ENCODE peak calls at places on chromosomes 5 and 9, in nine cellular contexts. One of them, this sample, is unnamed.

GRCh38 chr9:20562051-20562450 is 60.2 kb downstream of the MLLT3 start:
- DNase-seq in activated CD4-positive, alpha-beta T cell treated with anti-CD3 and anti-CD28 coated beads, Interleukin-2, amount 10 ng/mL, durations not matched to agents 24 days and 14 days: peak
- DNase-seq in GM13976: no peak
- DNase-seq in GDM1: no peak
- DNase-seq in LoVo: no peak
- DNase-seq in choroid plexus epithelial cell: no peak
- DNase-seq in substantia nigra: no peak
- DNase-seq in fibroblast of the aortic adventitia: no peak
- DNase-seq in C1 segment of cervical spinal cord: no peak
- DNase-seq in this sample: no peak

GRCh38 chr9:14511452-14511851 is 181.8 kb downstream of the ZDHHC21 start:
- DNase-seq in activated CD4-positive, alpha-beta T cell treated with anti-CD3 and anti-CD28 coated beads, Interleukin-2, amount 10 ng/mL, durations not matched to agents 24 days and 14 days: no peak
- DNase-seq in GM13976: peak
- DNase-seq in GDM1: no peak
- DNase-seq in LoVo: no peak
- DNase-seq in choroid plexus epithelial cell: peak
- DNase-seq in substantia nigra: no peak
- DNase-seq in fibroblast of the aortic adventitia: peak
- DNase-seq in C1 segment of cervical spinal cord: no peak
- DNase-seq in this sample: no peak

GRCh38 chr5:157265714-157266285 is at the start of gene CYFIP2:
- DNase-seq in activated CD4-positive, alpha-beta T cell treated with anti-CD3 and anti-CD28 coated beads, Interleukin-2, amount 10 ng/mL, durations not matched to agents 24 days and 14 days: peak
- DNase-seq in GM13976: peak
- DNase-seq in GDM1: peak
- DNase-seq in LoVo: peak
- DNase-seq in choroid plexus epithelial cell: no peak
- DNase-seq in substantia nigra: peak
- DNase-seq in fibroblast of the aortic adventitia: no peak
- DNase-seq in C1 segment of cervical spinal cord: peak
- DNase-seq in this sample: no peak

GRCh38 chr9:72844440-72844768 is 108.4 kb downstream of the ALDH1A1 start:
- DNase-seq in activated CD4-positive, alpha-beta T cell treated with anti-CD3 and anti-CD28 coated beads, Interleukin-2, amount 10 ng/mL, durations not matched to agents 24 days and 14 days: no peak
- DNase-seq in GM13976: no peak
- DNase-seq in GDM1: no peak
- DNase-seq in LoVo: no peak
- DNase-seq in choroid plexus epithelial cell: no peak
- DNase-seq in substantia nigra: no peak
- DNase-seq in fibroblast of the aortic adventitia: no peak
- DNase-seq in C1 segment of cervical spinal cord: no peak
- DNase-seq in this sample: no peak

GRCh38 chr9:90921104-90921503 is 119.5 kb downstream of the SYK start:
- DNase-seq in activated CD4-positive, alpha-beta T cell treated with anti-CD3 and anti-CD28 coated beads, Interleukin-2, amount 10 ng/mL, durations not matched to agents 24 days and 14 days: no peak
- DNase-seq in GM13976: no peak
- DNase-seq in GDM1: no peak
- DNase-seq in LoVo: peak
- DNase-seq in choroid plexus epithelial cell: no peak
- DNase-seq in substantia nigra: peak
- DNase-seq in fibroblast of the aortic adventitia: no peak
- DNase-seq in C1 segment of cervical spinal cord: peak
- DNase-seq in this sample: no peak

GRCh38 chr5:56323505-56323904 is 90.4 kb upstream of the ANKRD55 start:
- DNase-seq in activated CD4-positive, alpha-beta T cell treated with anti-CD3 and anti-CD28 coated beads, Interleukin-2, amount 10 ng/mL, durations not matched to agents 24 days and 14 days: no peak
- DNase-seq in GM13976: no peak
- DNase-seq in GDM1: no peak
- DNase-seq in LoVo: no peak
- DNase-seq in choroid plexus epithelial cell: peak
- DNase-seq in substantia nigra: no peak
- DNase-seq in fibroblast of the aortic adventitia: no peak
- DNase-seq in C1 segment of cervical spinal cord: no peak
- DNase-seq in this sample: no peak

GRCh38 chr9:70156729-70157128 is 102.0 kb upstream of the SMC5 start:
- DNase-seq in activated CD4-positive, alpha-beta T cell treated with anti-CD3 and anti-CD28 coated beads, Interleukin-2, amount 10 ng/mL, durations not matched to agents 24 days and 14 days: no peak
- DNase-seq in GM13976: no peak
- DNase-seq in GDM1: no peak
- DNase-seq in LoVo: no peak
- DNase-seq in choroid plexus epithelial cell: no peak
- DNase-seq in substantia nigra: no peak
- DNase-seq in fibroblast of the aortic adventitia: peak
- DNase-seq in C1 segment of cervical spinal cord: no peak
- DNase-seq in this sample: no peak

GRCh38 chr9:5783982-5784381 is 48.9 kb downstream of the ERMP1 start:
- DNase-seq in activated CD4-positive, alpha-beta T cell treated with anti-CD3 and anti-CD28 coated beads, Interleukin-2, amount 10 ng/mL, durations not matched to agents 24 days and 14 days: no peak
- DNase-seq in GM13976: no peak
- DNase-seq in GDM1: no peak
- DNase-seq in LoVo: no peak
- DNase-seq in choroid plexus epithelial cell: peak
- DNase-seq in substantia nigra: no peak
- DNase-seq in fibroblast of the aortic adventitia: no peak
- DNase-seq in C1 segment of cervical spinal cord: no peak
- DNase-seq in this sample: no peak

GRCh38 chr5:34692781-34693180 is 36.7 kb downstream of the RAI14 start:
- DNase-seq in activated CD4-positive, alpha-beta T cell treated with anti-CD3 and anti-CD28 coated beads, Interleukin-2, amount 10 ng/mL, durations not matched to agents 24 days and 14 days: no peak
- DNase-seq in GM13976: no peak
- DNase-seq in GDM1: no peak
- DNase-seq in LoVo: no peak
- DNase-seq in choroid plexus epithelial cell: no peak
- DNase-seq in substantia nigra: no peak
- DNase-seq in fibroblast of the aortic adventitia: no peak
- DNase-seq in C1 segment of cervical spinal cord: no peak
- DNase-seq in this sample: no peak

GRCh38 chr9:127567898-127568617 is 44.0 kb upstream of the STXBP1 start:
- DNase-seq in activated CD4-positive, alpha-beta T cell treated with anti-CD3 and anti-CD28 coated beads, Interleukin-2, amount 10 ng/mL, durations not matched to agents 24 days and 14 days: peak
- DNase-seq in GM13976: no peak
- DNase-seq in GDM1: no peak
- DNase-seq in LoVo: no peak
- DNase-seq in choroid plexus epithelial cell: no peak
- DNase-seq in substantia nigra: no peak
- DNase-seq in fibroblast of the aortic adventitia: no peak
- DNase-seq in C1 segment of cervical spinal cord: no peak
- DNase-seq in this sample: no peak

GRCh38 chr5:126139773-126140172 is 283.4 kb upstream of the GRAMD2B start:
- DNase-seq in activated CD4-positive, alpha-beta T cell treated with anti-CD3 and anti-CD28 coated beads, Interleukin-2, amount 10 ng/mL, durations not matched to agents 24 days and 14 days: no peak
- DNase-seq in GM13976: no peak
- DNase-seq in GDM1: no peak
- DNase-seq in LoVo: no peak
- DNase-seq in choroid plexus epithelial cell: peak
- DNase-seq in substantia nigra: no peak
- DNase-seq in fibroblast of the aortic adventitia: no peak
- DNase-seq in C1 segment of cervical spinal cord: no peak
- DNase-seq in this sample: no peak

GRCh38 chr9:120873512-120873911 is 3.5 kb downstream of the PHF19 start:
- DNase-seq in activated CD4-positive, alpha-beta T cell treated with anti-CD3 and anti-CD28 coated beads, Interleukin-2, amount 10 ng/mL, durations not matched to agents 24 days and 14 days: no peak
- DNase-seq in GM13976: no peak
- DNase-seq in GDM1: no peak
- DNase-seq in LoVo: peak
- DNase-seq in choroid plexus epithelial cell: no peak
- DNase-seq in substantia nigra: no peak
- DNase-seq in fibroblast of the aortic adventitia: no peak
- DNase-seq in C1 segment of cervical spinal cord: no peak
- DNase-seq in this sample: no peak

GRCh38 chr9:101727621-101728524 is 10.6 kb downstream of the GRIN3A start:
- DNase-seq in activated CD4-positive, alpha-beta T cell treated with anti-CD3 and anti-CD28 coated beads, Interleukin-2, amount 10 ng/mL, durations not matched to agents 24 days and 14 days: peak
- DNase-seq in GM13976: peak
- DNase-seq in GDM1: no peak
- DNase-seq in LoVo: peak
- DNase-seq in choroid plexus epithelial cell: peak
- DNase-seq in substantia nigra: no peak
- DNase-seq in fibroblast of the aortic adventitia: peak
- DNase-seq in C1 segment of cervical spinal cord: no peak
- DNase-seq in this sample: no peak

GRCh38 chr9:17614929-17615328 is 36.1 kb downstream of the SH3GL2 start:
- DNase-seq in activated CD4-positive, alpha-beta T cell treated with anti-CD3 and anti-CD28 coated beads, Interleukin-2, amount 10 ng/mL, durations not matched to agents 24 days and 14 days: no peak
- DNase-seq in GM13976: no peak
- DNase-seq in GDM1: no peak
- DNase-seq in LoVo: peak
- DNase-seq in choroid plexus epithelial cell: no peak
- DNase-seq in substantia nigra: no peak
- DNase-seq in fibroblast of the aortic adventitia: no peak
- DNase-seq in C1 segment of cervical spinal cord: no peak
- DNase-seq in this sample: no peak

GRCh38 chr5:150130493-150130922 is 25.1 kb downstream of the PDGFRB start:
- DNase-seq in activated CD4-positive, alpha-beta T cell treated with anti-CD3 and anti-CD28 coated beads, Interleukin-2, amount 10 ng/mL, durations not matched to agents 24 days and 14 days: no peak
- DNase-seq in GM13976: no peak
- DNase-seq in GDM1: no peak
- DNase-seq in LoVo: no peak
- DNase-seq in choroid plexus epithelial cell: no peak
- DNase-seq in substantia nigra: no peak
- DNase-seq in fibroblast of the aortic adventitia: no peak
- DNase-seq in C1 segment of cervical spinal cord: no peak
- DNase-seq in this sample: no peak

GRCh38 chr5:149094996-149095395 is 32.1 kb upstream of the SH3TC2 start:
- DNase-seq in activated CD4-positive, alpha-beta T cell treated with anti-CD3 and anti-CD28 coated beads, Interleukin-2, amount 10 ng/mL, durations not matched to agents 24 days and 14 days: no peak
- DNase-seq in GM13976: no peak
- DNase-seq in GDM1: no peak
- DNase-seq in LoVo: no peak
- DNase-seq in choroid plexus epithelial cell: no peak
- DNase-seq in substantia nigra: no peak
- DNase-seq in fibroblast of the aortic adventitia: no peak
- DNase-seq in C1 segment of cervical spinal cord: no peak
- DNase-seq in this sample: no peak

GRCh38 chr9:106333487-106333886 is 529.5 kb upstream of the ZNF462 start:
- DNase-seq in activated CD4-positive, alpha-beta T cell treated with anti-CD3 and anti-CD28 coated beads, Interleukin-2, amount 10 ng/mL, durations not matched to agents 24 days and 14 days: no peak
- DNase-seq in GM13976: no peak
- DNase-seq in GDM1: no peak
- DNase-seq in LoVo: peak
- DNase-seq in choroid plexus epithelial cell: no peak
- DNase-seq in substantia nigra: no peak
- DNase-seq in fibroblast of the aortic adventitia: no peak
- DNase-seq in C1 segment of cervical spinal cord: no peak
- DNase-seq in this sample: no peak

GRCh38 chr9:7967851-7968250 is 168.3 kb upstream of the DMAC1 start:
- DNase-seq in activated CD4-positive, alpha-beta T cell treated with anti-CD3 and anti-CD28 coated beads, Interleukin-2, amount 10 ng/mL, durations not matched to agents 24 days and 14 days: peak
- DNase-seq in GM13976: no peak
- DNase-seq in GDM1: no peak
- DNase-seq in LoVo: no peak
- DNase-seq in choroid plexus epithelial cell: no peak
- DNase-seq in substantia nigra: no peak
- DNase-seq in fibroblast of the aortic adventitia: no peak
- DNase-seq in C1 segment of cervical spinal cord: no peak
- DNase-seq in this sample: no peak

GRCh38 chr9:18707078-18707477 is 233.1 kb downstream of the ADAMTSL1 start:
- DNase-seq in activated CD4-positive, alpha-beta T cell treated with anti-CD3 and anti-CD28 coated beads, Interleukin-2, amount 10 ng/mL, durations not matched to agents 24 days and 14 days: no peak
- DNase-seq in GM13976: no peak
- DNase-seq in GDM1: no peak
- DNase-seq in LoVo: no peak
- DNase-seq in choroid plexus epithelial cell: peak
- DNase-seq in substantia nigra: no peak
- DNase-seq in fibroblast of the aortic adventitia: peak
- DNase-seq in C1 segment of cervical spinal cord: no peak
- DNase-seq in this sample: no peak

GRCh38 chr5:7576023-7576715 is 180.2 kb downstream of the ADCY2 start:
- DNase-seq in activated CD4-positive, alpha-beta T cell treated with anti-CD3 and anti-CD28 coated beads, Interleukin-2, amount 10 ng/mL, durations not matched to agents 24 days and 14 days: no peak
- DNase-seq in GM13976: no peak
- DNase-seq in GDM1: no peak
- DNase-seq in LoVo: no peak
- DNase-seq in choroid plexus epithelial cell: no peak
- DNase-seq in substantia nigra: no peak
- DNase-seq in fibroblast of the aortic adventitia: no peak
- DNase-seq in C1 segment of cervical spinal cord: peak
- DNase-seq in this sample: no peak

GRCh38 chr5:102755691-102756371 is 726 bp downstream of the PAM start:
- DNase-seq in activated CD4-positive, alpha-beta T cell treated with anti-CD3 and anti-CD28 coated beads, Interleukin-2, amount 10 ng/mL, durations not matched to agents 24 days and 14 days: peak
- DNase-seq in GM13976: peak
- DNase-seq in GDM1: no peak
- DNase-seq in LoVo: peak
- DNase-seq in choroid plexus epithelial cell: peak
- DNase-seq in substantia nigra: no peak
- DNase-seq in fibroblast of the aortic adventitia: peak
- DNase-seq in C1 segment of cervical spinal cord: no peak
- DNase-seq in this sample: peak

GRCh38 chr9:37908698-37909186 is 4.8 kb upstream of the SLC25A51 start:
- DNase-seq in activated CD4-positive, alpha-beta T cell treated with anti-CD3 and anti-CD28 coated beads, Interleukin-2, amount 10 ng/mL, durations not matched to agents 24 days and 14 days: no peak
- DNase-seq in GM13976: no peak
- DNase-seq in GDM1: no peak
- DNase-seq in LoVo: no peak
- DNase-seq in choroid plexus epithelial cell: peak
- DNase-seq in substantia nigra: no peak
- DNase-seq in fibroblast of the aortic adventitia: peak
- DNase-seq in C1 segment of cervical spinal cord: no peak
- DNase-seq in this sample: peak

GRCh38 chr9:84668204-84669007 is 1.1 kb upstream of the NTRK2 start:
- DNase-seq in activated CD4-positive, alpha-beta T cell treated with anti-CD3 and anti-CD28 coated beads, Interleukin-2, amount 10 ng/mL, durations not matched to agents 24 days and 14 days: peak
- DNase-seq in GM13976: peak
- DNase-seq in GDM1: no peak
- DNase-seq in LoVo: peak
- DNase-seq in choroid plexus epithelial cell: peak
- DNase-seq in substantia nigra: peak
- DNase-seq in fibroblast of the aortic adventitia: peak
- DNase-seq in C1 segment of cervical spinal cord: peak
- DNase-seq in this sample: peak

GRCh38 chr5:88836195-88836838 is 46.7 kb downstream of the MEF2C start:
- DNase-seq in activated CD4-positive, alpha-beta T cell treated with anti-CD3 and anti-CD28 coated beads, Interleukin-2, amount 10 ng/mL, durations not matched to agents 24 days and 14 days: no peak
- DNase-seq in GM13976: no peak
- DNase-seq in GDM1: no peak
- DNase-seq in LoVo: peak
- DNase-seq in choroid plexus epithelial cell: peak
- DNase-seq in substantia nigra: no peak
- DNase-seq in fibroblast of the aortic adventitia: peak
- DNase-seq in C1 segment of cervical spinal cord: no peak
- DNase-seq in this sample: no peak

GRCh38 chr9:79694676-79695400 is 123.1 kb downstream of the TLE4 start:
- DNase-seq in activated CD4-positive, alpha-beta T cell treated with anti-CD3 and anti-CD28 coated beads, Interleukin-2, amount 10 ng/mL, durations not matched to agents 24 days and 14 days: no peak
- DNase-seq in GM13976: no peak
- DNase-seq in GDM1: no peak
- DNase-seq in LoVo: no peak
- DNase-seq in choroid plexus epithelial cell: peak
- DNase-seq in substantia nigra: no peak
- DNase-seq in fibroblast of the aortic adventitia: peak
- DNase-seq in C1 segment of cervical spinal cord: no peak
- DNase-seq in this sample: no peak

GRCh38 chr5:56951946-56952691 is at the start of gene MIER3:
- DNase-seq in activated CD4-positive, alpha-beta T cell treated with anti-CD3 and anti-CD28 coated beads, Interleukin-2, amount 10 ng/mL, durations not matched to agents 24 days and 14 days: peak
- DNase-seq in GM13976: peak
- DNase-seq in GDM1: peak
- DNase-seq in LoVo: peak
- DNase-seq in choroid plexus epithelial cell: peak
- DNase-seq in substantia nigra: peak
- DNase-seq in fibroblast of the aortic adventitia: peak
- DNase-seq in C1 segment of cervical spinal cord: peak
- DNase-seq in this sample: peak

GRCh38 chr5:133713746-133714145 is 101.4 kb upstream of the FSTL4 start:
- DNase-seq in activated CD4-positive, alpha-beta T cell treated with anti-CD3 and anti-CD28 coated beads, Interleukin-2, amount 10 ng/mL, durations not matched to agents 24 days and 14 days: no peak
- DNase-seq in GM13976: no peak
- DNase-seq in GDM1: no peak
- DNase-seq in LoVo: no peak
- DNase-seq in choroid plexus epithelial cell: no peak
- DNase-seq in substantia nigra: no peak
- DNase-seq in fibroblast of the aortic adventitia: no peak
- DNase-seq in C1 segment of cervical spinal cord: no peak
- DNase-seq in this sample: no peak

GRCh38 chr9:131608469-131609115 is 63.3 kb downstream of the PRRT1B start:
- DNase-seq in activated CD4-positive, alpha-beta T cell treated with anti-CD3 and anti-CD28 coated beads, Interleukin-2, amount 10 ng/mL, durations not matched to agents 24 days and 14 days: no peak
- DNase-seq in GM13976: no peak
- DNase-seq in GDM1: no peak
- DNase-seq in LoVo: peak
- DNase-seq in choroid plexus epithelial cell: peak
- DNase-seq in substantia nigra: no peak
- DNase-seq in fibroblast of the aortic adventitia: peak
- DNase-seq in C1 segment of cervical spinal cord: no peak
- DNase-seq in this sample: no peak

GRCh38 chr9:33468797-33469621 is 4.7 kb downstream of the NOL6 start:
- DNase-seq in activated CD4-positive, alpha-beta T cell treated with anti-CD3 and anti-CD28 coated beads, Interleukin-2, amount 10 ng/mL, durations not matched to agents 24 days and 14 days: no peak
- DNase-seq in GM13976: no peak
- DNase-seq in GDM1: no peak
- DNase-seq in LoVo: no peak
- DNase-seq in choroid plexus epithelial cell: no peak
- DNase-seq in substantia nigra: no peak
- DNase-seq in fibroblast of the aortic adventitia: no peak
- DNase-seq in C1 segment of cervical spinal cord: no peak
- DNase-seq in this sample: no peak

This sample was measured in HL-60.